ENCODE peak calls at places on chromosomes 11 and 22, in seven cellular contexts. X is epithelial cell of proximal tubule, S is neural crest cell, I is right lobe of liver, R is epithelial cell of esophagus, G is fibroblast of the aortic adventitia, N is thyroid gland. L is an unnamed sample.

GRCh38 chr11:11389238-11389637 is 36.2 kb upstream of the CSNK2A3 start:
- DNase-seq in X (no peak), S (no peak), I (no peak), R (peak; percentile 58), G (no peak), N (no peak), L (no peak)

GRCh38 chr11:26043665-26044064 is 288.3 kb upstream of the ANO3 start:
- DNase-seq in X (no peak), S (no peak), I (no peak), R (no peak), G (no peak), N (no peak), L (no peak)

GRCh38 chr11:69562302-69562701 is 78.7 kb upstream of the CCND1 start:
- DNase-seq in X (no peak), S (no peak), I (no peak), R (no peak), G (no peak), N (no peak), L (no peak)

GRCh38 chr11:23620617-23621016 is 760.3 kb upstream of the CCDC179 start:
- DNase-seq in X (no peak), S (no peak), I (no peak), R (no peak), G (no peak), N (no peak), L (no peak)

GRCh38 chr11:65078151-65078550 is 5.7 kb downstream of the CDCA5 start:
- DNase-seq in X (no peak), S (peak; percentile 46), I (peak; percentile 70), R (peak; percentile 67), G (peak; percentile 28), N (peak; percentile 47), L (peak; percentile 24)

GRCh38 chr22:37018815-37019308 is 385 bp downstream of the TST start:
- DNase-seq in X (no peak), S (peak; percentile 41), I (peak; percentile 71), R (peak; percentile 52), G (peak; percentile 53), N (peak; percentile 59), L (peak; percentile 8)

GRCh38 chr11:13674799-13675509 is 6.5 kb downstream of the FAR1 start:
- DNase-seq in X (no peak), S (no peak), I (no peak), R (no peak), G (peak; percentile 21), N (no peak), L (no peak)

GRCh38 chr11:78651136-78651775 is 76.6 kb upstream of the NARS2 start:
- DNase-seq in X (no peak), S (peak; percentile 18), I (no peak), R (no peak), G (no peak), N (no peak), L (no peak)

GRCh38 chr11:65540290-65541092 is 15.6 kb downstream of the SCYL1 start:
- DNase-seq in X (no peak), S (peak; percentile 71), I (peak; percentile 87), R (peak; percentile 95), G (peak; percentile 85), N (peak; percentile 96), L (peak; percentile 81)

GRCh38 chr11:96134622-96135021 is 208.4 kb downstream of the MAML2 start:
- DNase-seq in X (no peak), S (no peak), I (no peak), R (peak; percentile 48), G (no peak), N (no peak), L (no peak)

GRCh38 chr11:130315354-130315970 is 745 bp upstream of the ZBTB44 start:
- DNase-seq in X (no peak), S (no peak), I (peak; percentile 50), R (peak; percentile 16), G (no peak), N (peak; percentile 71), L (no peak)

GRCh38 chr11:132848336-132848735 is 684.0 kb downstream of the OPCML start:
- DNase-seq in X (no peak), S (no peak), I (no peak), R (peak; percentile 83), G (no peak), N (no peak), L (no peak)

GRCh38 chr11:1458340-1459218 is 28.0 kb downstream of the MOB2 start:
- DNase-seq in X (no peak), S (no peak), I (no peak), R (peak; percentile 28), G (no peak), N (peak; percentile 93), L (no peak)

GRCh38 chr22:33379836-33380235 is 321.7 kb upstream of the SYN3 start:
- DNase-seq in X (no peak), S (no peak), I (peak; percentile 74), R (no peak), G (no peak), N (no peak), L (no peak)

GRCh38 chr11:57312511-57313021 is 12.2 kb downstream of the TNKS1BP1 start:
- DNase-seq in X (no peak), S (no peak), I (peak; percentile 49), R (no peak), G (no peak), N (no peak), L (no peak)

GRCh38 chr11:110249066-110249465 is 47.3 kb downstream of the RDX start:
- DNase-seq in X (no peak), S (no peak), I (no peak), R (peak; percentile 12), G (peak; percentile 22), N (no peak), L (no peak)

GRCh38 chr11:114348200-114349191 is 51.8 kb downstream of the C11orf71 start:
- DNase-seq in X (no peak), S (peak; percentile 40), I (peak; percentile 52), R (peak; percentile 82), G (peak; percentile 89), N (peak; percentile 21), L (peak; percentile 79)

GRCh38 chr22:24289138-24289537 is 18.5 kb downstream of the SPECC1L start:
- DNase-seq in X (no peak), S (no peak), I (no peak), R (peak; percentile 24), G (peak; percentile 98), N (no peak), L (peak; percentile 84)

GRCh38 chr11:719214-720016 is 13.4 kb downstream of the EPS8L2 start:
- DNase-seq in X (no peak), S (no peak), I (no peak), R (no peak), G (no peak), N (no peak), L (no peak)

DNA sequence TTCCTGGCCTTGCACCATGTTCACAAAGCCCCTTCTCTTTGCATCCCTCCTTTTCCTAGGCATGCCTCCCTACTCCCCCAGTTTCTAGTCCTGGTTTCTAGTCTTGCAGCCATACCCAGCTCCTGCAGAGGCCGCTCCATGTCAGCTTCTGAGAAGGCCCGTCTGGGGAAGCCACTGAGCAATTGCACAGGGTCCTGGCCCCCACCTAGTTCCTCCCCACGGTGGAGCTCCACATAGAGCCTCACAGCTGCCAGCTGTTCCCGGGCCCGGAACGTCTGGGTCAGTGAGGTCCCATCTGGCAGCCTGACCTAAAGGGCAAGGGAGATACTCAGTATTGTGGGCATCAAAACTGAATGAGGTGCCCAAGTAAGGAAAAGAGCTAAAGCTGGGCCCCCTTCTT is 2.2 kb downstream of the UBXN1 start:
- DNase-seq in X (no peak), S (no peak), I (no peak), R (no peak), G (no peak), N (no peak), L (no peak)
- TF ChIP-seq CTCF in X (peak; percentile 21), S (no peak), I (no peak), R (peak; percentile 2), G (no peak), N (no peak), L (no peak)

DNA sequence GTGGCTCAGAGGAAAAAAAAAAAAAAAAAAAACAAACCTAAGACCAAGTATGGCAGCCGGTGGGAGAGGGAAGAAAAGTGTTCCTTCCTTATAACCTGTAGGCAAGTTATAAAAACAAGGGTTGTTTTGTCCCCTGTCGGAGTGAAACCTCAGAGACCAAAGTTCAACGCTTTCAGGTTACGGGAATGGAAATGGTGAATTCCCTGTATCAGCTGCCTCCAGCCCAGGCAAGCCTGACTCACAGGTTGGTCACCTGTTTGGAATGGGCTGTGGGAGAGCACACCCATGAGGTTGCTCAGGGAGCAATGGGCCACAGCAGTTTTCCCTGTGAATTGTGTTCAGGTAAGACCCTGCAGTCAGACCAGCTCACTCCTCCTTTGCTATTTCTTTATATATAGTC is 138.9 kb downstream of the ETS1 start:
- DNase-seq in X (peak; percentile 100), S (no peak), I (peak; percentile 70), R (peak; percentile 94), G (peak; percentile 27), N (no peak), L (peak; percentile 64)
- TF ChIP-seq CTCF in X (peak; percentile 34), S (no peak), I (no peak), R (peak; percentile 30), G (no peak), N (no peak), L (no peak)

GRCh38 chr22:38068641-38069371 is 11.6 kb downstream of the PICK1 start:
- DNase-seq in X (no peak), S (no peak), I (no peak), R (no peak), G (no peak), N (no peak), L (no peak)

GRCh38 chr22:38067771-38068360 is 10.7 kb downstream of the PICK1 start:
- DNase-seq in X (no peak), S (no peak), I (no peak), R (no peak), G (no peak), N (no peak), L (no peak)

GRCh38 chr22:38067028-38067415 is 9.8 kb downstream of the PICK1 start:
- DNase-seq in X (no peak), S (no peak), I (no peak), R (no peak), G (peak; percentile 11), N (no peak), L (no peak)

GRCh38 chr22:38065539-38065938 is 8.3 kb downstream of the PICK1 start:
- DNase-seq in X (no peak), S (no peak), I (no peak), R (no peak), G (no peak), N (no peak), L (no peak)

DNA sequence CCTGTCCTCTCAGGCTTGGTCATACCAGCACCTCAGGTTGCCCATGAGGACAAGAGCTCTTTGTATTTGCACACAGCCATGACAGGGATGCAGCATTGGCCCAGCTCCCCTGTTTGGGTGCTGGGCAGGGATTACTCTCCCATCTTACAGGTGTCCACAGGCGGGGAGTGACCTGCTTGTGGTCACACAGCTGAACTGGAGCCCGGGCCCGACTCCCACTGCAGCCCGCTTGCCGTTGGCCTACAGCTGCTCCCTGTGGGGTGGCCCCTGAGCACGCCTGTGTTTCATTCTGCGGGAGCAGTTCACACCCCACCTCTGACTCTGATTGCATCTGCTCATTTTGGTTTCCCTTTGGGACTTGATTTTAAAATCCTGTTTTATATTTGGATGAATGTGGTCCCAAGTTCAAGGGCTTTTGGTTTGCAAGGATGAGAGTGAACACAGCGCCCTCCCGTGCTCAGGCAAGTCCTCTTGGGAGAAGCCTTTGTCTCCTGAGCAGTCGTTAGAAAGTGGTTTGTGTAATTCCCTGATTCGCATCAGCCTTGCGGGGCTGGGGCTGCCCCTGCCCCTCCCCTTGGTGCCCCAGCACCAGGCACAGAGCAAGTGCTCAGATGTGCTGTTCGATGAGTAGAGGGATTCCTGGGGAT is 9.3 kb downstream of the PICK1 start:
- DNase-seq in X (no peak), S (no peak), I (no peak), R (no peak), G (peak; percentile 15), N (no peak), L (no peak)
- TF ChIP-seq CTCF in X (no peak), S (no peak), I (no peak), R (no peak), G (peak; percentile 32), N (no peak), L (peak; percentile 22)

GRCh38 chr11:122864386-122864785 is 18.2 kb upstream of the JHY start:
- DNase-seq in X (no peak), S (no peak), I (no peak), R (no peak), G (no peak), N (no peak), L (no peak)
- TF ChIP-seq CTCF in X (no peak), S (no peak), I (no peak), R (no peak), G (no peak), N (no peak), L (no peak)